ENCODE peak calls at places on chromosome 7, in six cellular contexts. X is AG10803, D is right lobe of liver, J is neural crest cell, L is suprapubic skin, S is H9. R is an unnamed sample.

GRCh38 chr7:40200791-40201190 is 66.0 kb downstream of the SUGCT start:
- DNase-seq in X (peak; percentile 94), D (no peak), J (no peak), L (no peak), S (no peak), R (no peak)

GRCh38 chr7:28573059-28573553 is 160.8 kb downstream of the CREB5 start:
- DNase-seq in X (peak; percentile 12), D (peak; percentile 47), J (no peak), L (no peak), S (no peak), R (peak; percentile 83)

GRCh38 chr7:141640239-141640840 is 61.6 kb downstream of the DENND11 start:
- DNase-seq in X (no peak), D (no peak), J (no peak), L (no peak), S (no peak), R (no peak)

GRCh38 chr7:142807855-142808460 is 37.2 kb downstream of the PRSS2 start:
- DNase-seq in X (no peak), D (no peak), J (no peak), L (no peak), S (no peak), R (no peak)

GRCh38 chr7:25260862-25261454 is 32.7 kb upstream of the NPVF start:
- DNase-seq in X (peak; percentile 64), D (no peak), J (no peak), L (no peak), S (no peak), R (peak; percentile 17)

GRCh38 chr7:33422825-33423645 is 293.7 kb downstream of the BBS9 start:
- DNase-seq in X (no peak), D (peak; percentile 55), J (no peak), L (no peak), S (peak; percentile 32), R (no peak)

GRCh38 chr7:36161996-36162395 is 8.9 kb downstream of the EEPD1 start:
- DNase-seq in X (no peak), D (no peak), J (no peak), L (no peak), S (no peak), R (peak; percentile 32)

GRCh38 chr7:49324707-49325106 is 400.4 kb downstream of the CDC14C start:
- DNase-seq in X (peak; percentile 6), D (no peak), J (no peak), L (no peak), S (no peak), R (no peak)

GRCh38 chr7:84524714-84525694 is 330.4 kb upstream of the SEMA3A start:
- DNase-seq in X (peak; percentile 96), D (no peak), J (no peak), L (peak; percentile 66), S (no peak), R (no peak)

GRCh38 chr7:117259626-117260025 is 63.2 kb downstream of the WNT2 start:
- DNase-seq in X (peak; percentile 84), D (no peak), J (no peak), L (no peak), S (no peak), R (no peak)

GRCh38 chr7:68146970-68147369 is 1150.3 kb downstream of the TYW1 start:
- DNase-seq in X (no peak), D (no peak), J (no peak), L (no peak), S (no peak), R (no peak)

GRCh38 chr7:16636533-16637173 is 8.9 kb downstream of the ANKMY2 start:
- DNase-seq in X (peak; percentile 92), D (no peak), J (no peak), L (no peak), S (no peak), R (no peak)

GRCh38 chr7:100153713-100154519 is 4.6 kb downstream of the TRAPPC14 start:
- DNase-seq in X (no peak), D (no peak), J (no peak), L (no peak), S (no peak), R (no peak)

GRCh38 chr7:42183547-42183946 is 53.5 kb downstream of the GLI3 start:
- DNase-seq in X (no peak), D (no peak), J (no peak), L (no peak), S (no peak), R (no peak)

GRCh38 chr7:42181566-42181965 is 55.4 kb downstream of the GLI3 start:
- DNase-seq in X (peak; percentile 35), D (no peak), J (no peak), L (no peak), S (no peak), R (no peak)

GRCh38 chr7:42189535-42189934 is 47.5 kb downstream of the GLI3 start:
- DNase-seq in X (peak; percentile 48), D (no peak), J (no peak), L (no peak), S (no peak), R (no peak)

GRCh38 chr7:42185726-42186125 is 51.3 kb downstream of the GLI3 start:
- DNase-seq in X (no peak), D (no peak), J (no peak), L (no peak), S (no peak), R (no peak)

DNA sequence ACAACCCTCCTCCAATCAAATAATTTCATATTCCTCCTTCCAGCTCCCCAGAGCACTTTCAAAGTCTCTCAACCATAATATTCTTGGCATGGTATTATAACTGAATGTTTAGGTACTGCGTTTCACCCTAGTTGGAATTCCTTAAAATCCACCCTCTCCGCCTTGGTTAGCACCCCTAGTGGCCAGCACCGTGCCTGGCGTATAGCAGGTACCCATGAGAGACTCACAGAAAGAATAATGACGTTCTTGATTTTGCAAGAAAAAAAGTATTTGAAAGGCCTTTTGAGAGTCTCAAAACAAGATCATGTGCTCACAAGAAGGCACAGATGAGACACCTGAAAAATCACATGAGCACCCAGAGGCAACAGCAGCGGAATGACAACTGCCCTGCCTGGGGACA is 50.8 kb downstream of the GLI3 start:
- DNase-seq in X (no peak), D (no peak), J (peak; percentile 16), L (no peak), S (peak; percentile 51), R (peak; percentile 26)
- TF ChIP-seq CTCF in X (peak; percentile 29), D (no peak), J (peak; percentile 74), L (no peak), S (peak; percentile 90), R (no peak)

DNA sequence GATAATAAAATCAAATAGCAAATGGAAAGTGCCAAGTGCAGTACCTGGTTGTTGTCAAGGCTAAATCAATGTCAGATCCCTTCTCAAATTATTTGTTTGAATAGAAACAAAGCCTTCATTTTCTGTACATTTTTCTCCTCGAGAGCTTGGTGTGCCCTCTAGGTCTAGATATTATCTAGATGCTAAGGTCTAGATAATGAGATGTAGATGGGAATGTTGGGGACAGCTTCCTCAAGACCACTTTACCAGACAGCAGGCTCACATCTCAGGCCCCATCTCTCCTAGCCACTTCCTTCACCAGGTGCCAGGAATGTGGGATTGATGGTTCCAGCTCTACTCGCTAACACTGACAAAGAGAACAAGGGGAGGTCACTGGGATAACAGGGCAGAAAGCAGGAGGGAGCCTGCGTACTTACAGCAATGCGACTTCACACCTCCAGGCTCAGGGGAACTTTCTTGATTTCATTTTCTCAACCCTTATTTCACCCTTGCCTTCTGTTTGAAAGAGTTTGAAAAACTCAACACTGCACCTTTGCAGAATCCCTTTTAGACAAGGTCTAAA is 451.4 kb upstream of the VSTM2A start:
- DNase-seq in X (no peak), D (no peak), J (no peak), L (no peak), S (no peak), R (no peak)
- TF ChIP-seq CTCF in X (no peak), D (no peak), J (no peak), L (no peak), S (no peak), R (no peak)

DNA sequence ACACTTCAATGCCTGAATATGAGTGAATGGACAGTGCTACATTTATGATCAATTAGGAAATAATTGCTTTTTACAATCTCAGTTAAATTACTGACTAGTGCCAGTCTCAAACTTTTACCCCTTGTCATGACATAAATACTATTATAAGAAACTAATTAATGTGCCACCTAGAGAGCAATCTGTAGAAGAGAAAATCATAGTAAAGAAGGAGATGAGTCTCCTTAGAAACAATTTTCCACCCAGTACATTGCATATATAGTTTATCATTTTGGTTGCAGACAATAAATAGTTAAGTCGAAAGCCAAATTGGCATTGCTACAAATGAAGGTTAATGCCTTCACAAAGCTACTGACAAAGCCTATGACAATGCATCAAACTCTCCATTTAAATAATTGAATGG is 68.6 kb downstream of the SLC13A1 start:
- DNase-seq in X (no peak), D (no peak), J (no peak), L (no peak), S (no peak), R (no peak)
- TF ChIP-seq CTCF in X (peak; percentile 11), D (no peak), J (no peak), L (no peak), S (peak; percentile 43), R (peak; percentile 25)

GRCh38 chr7:69825031-69825681 is 226.9 kb downstream of the AUTS2 start:
- DNase-seq in X (no peak), D (no peak), J (no peak), L (no peak), S (no peak), R (no peak)
- TF ChIP-seq CTCF in X (no peak), D (no peak), J (no peak), L (no peak), S (no peak), R (no peak)

DNA sequence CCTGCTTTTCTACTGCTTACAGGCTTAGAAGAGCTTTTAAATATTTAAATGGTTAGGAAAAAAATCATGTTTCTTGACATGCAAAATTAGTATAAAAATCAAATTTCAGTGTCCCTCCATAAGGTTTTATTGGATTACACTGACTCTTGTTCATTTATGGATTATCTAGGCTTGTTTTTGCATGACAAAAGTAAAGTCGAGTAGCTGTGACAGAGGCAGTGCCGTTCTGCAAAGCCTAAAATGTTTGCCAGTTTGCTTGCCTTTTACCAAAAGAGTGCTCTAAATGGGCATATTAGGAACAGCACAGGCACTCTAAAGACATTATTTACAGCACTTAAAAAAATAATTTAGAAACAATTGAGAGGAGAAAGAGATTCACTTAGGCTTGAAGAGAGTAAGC is 139.6 kb downstream of the TSPAN12 start:
- DNase-seq in X (no peak), D (no peak), J (no peak), L (no peak), S (no peak), R (no peak)
- TF ChIP-seq CTCF in X (no peak), D (no peak), J (no peak), L (no peak), S (no peak), R (no peak)

DNA sequence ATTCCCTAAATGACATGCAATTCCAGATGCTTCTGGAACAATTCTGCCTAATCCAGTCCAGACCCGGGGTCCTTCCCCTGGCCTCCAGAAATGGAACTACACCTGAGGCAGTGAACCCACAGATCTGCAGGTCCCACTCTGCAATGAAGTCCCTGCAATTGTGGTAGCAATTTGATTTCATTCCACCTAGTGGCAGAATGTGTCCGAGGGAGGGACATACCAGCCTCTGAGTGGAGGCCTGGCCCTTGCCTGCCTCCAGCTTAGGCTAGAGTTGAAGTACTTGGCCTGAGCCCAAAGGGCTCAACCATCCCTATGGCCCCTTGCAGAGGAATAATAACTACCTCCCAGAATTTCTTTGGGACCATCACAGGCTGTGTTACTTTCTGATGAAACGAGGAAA is 4.2 kb upstream of the CEP41 start:
- DNase-seq in X (no peak), D (no peak), J (no peak), L (no peak), S (no peak), R (no peak)
- TF ChIP-seq CTCF in X (peak; percentile 9), D (no peak), J (no peak), L (no peak), S (no peak), R (no peak)